ENCODE peak calls at places on chromosomes 7 and 10, in seven cellular contexts. P is heart left ventricle; B is progenitor cell of endocrine pancreas; S is neural crest cell; H is CD4-positive, alpha-beta T cell; U is brain microvascular endothelial cell; M is GM12864. Q is an unnamed sample.

GRCh38 chr10:36759111-36759805 is 366.1 kb upstream of the ANKRD30A start:
- DNase-seq in S (no peak), B (no peak), P (no peak), H (no peak), U (peak), M (no peak), Q (no peak)

GRCh38 chr10:32950457-32951109 is 7.4 kb downstream of the ITGB1 start:
- DNase-seq in M (no peak), B (no peak), P (no peak), H (no peak), S (no peak), U (no peak), Q (no peak)

GRCh38 chr7:33841658-33842057 is 63.7 kb upstream of the BMPER start:
- DNase-seq in S (no peak), H (no peak), P (no peak), M (no peak), B (no peak), U (peak), Q (no peak)

GRCh38 chr7:128705891-128706333 is 33.2 kb upstream of the CALU start:
- DNase-seq in B (no peak), M (no peak), P (no peak), H (no peak), S (no peak), U (no peak), Q (no peak)

GRCh38 chr7:353746-354325 is 63.9 kb downstream of the FOXL3 start:
- DNase-seq in P (no peak), B (no peak), S (no peak), M (no peak), H (no peak), U (no peak), Q (no peak)

GRCh38 chr10:8052344-8052969 is 2.0 kb upstream of the GATA3 start:
- DNase-seq in M (no peak), P (no peak), B (no peak), S (no peak), U (no peak), H (peak), Q (no peak)

GRCh38 chr7:92612501-92612900 is 22.3 kb upstream of the FAM133B start:
- DNase-seq in B (no peak), H (no peak), U (no peak), M (no peak), P (no peak), S (no peak), Q (no peak)

GRCh38 chr10:10830316-10831061 is 187.2 kb upstream of the CELF2 start:
- DNase-seq in U (peak), P (no peak), B (no peak), S (no peak), H (no peak), M (no peak), Q (no peak)

GRCh38 chr7:82183633-82184032 is 259.9 kb downstream of the CACNA2D1 start:
- DNase-seq in S (no peak), H (no peak), P (no peak), M (no peak), B (no peak), U (peak), Q (no peak)

GRCh38 chr7:76427635-76428034 is 2.9 kb downstream of the ZP3 start:
- DNase-seq in H (no peak), B (no peak), M (no peak), S (no peak), U (no peak), P (no peak), Q (no peak)

GRCh38 chr7:43119371-43120069 is 7.1 kb downstream of the HECW1 start:
- DNase-seq in B (no peak), P (no peak), U (peak), M (no peak), S (no peak), H (no peak), Q (no peak)

GRCh38 chr10:73956476-73957338 is 41.2 kb upstream of the VCL start:
- DNase-seq in S (no peak), H (peak), B (no peak), M (no peak), U (peak), P (peak), Q (peak)

GRCh38 chr7:27633062-27633461 is 29.6 kb downstream of the HIBADH start:
- DNase-seq in B (no peak), P (no peak), M (no peak), H (no peak), S (no peak), U (no peak), Q (no peak)

GRCh38 chr7:123979876-123980275 is 53.0 kb downstream of the TMEM229A start:
- DNase-seq in S (no peak), U (peak), B (no peak), M (no peak), H (no peak), P (no peak), Q (no peak)

GRCh38 chr7:151661556-151661955 is 141.9 kb upstream of the RHEB start:
- DNase-seq in B (no peak), M (no peak), S (no peak), P (no peak), U (no peak), H (no peak), Q (no peak)

GRCh38 chr10:29648114-29648982 is 13.6 kb upstream of the SVIL start:
- DNase-seq in H (no peak), B (no peak), M (no peak), U (peak), P (peak), S (no peak), Q (no peak)

GRCh38 chr10:132448248-132448731 is 51.3 kb downstream of the PWWP2B start:
- DNase-seq in S (no peak), H (no peak), M (no peak), P (peak), U (no peak), B (no peak), Q (peak)

GRCh38 chr7:36794689-36795088 is 70.4 kb upstream of the AOAH start:
- DNase-seq in H (no peak), M (no peak), P (no peak), B (no peak), S (no peak), U (no peak), Q (no peak)

GRCh38 chr10:119445311-119445934 is 97.1 kb downstream of the RGS10 start:
- DNase-seq in S (peak), P (peak), U (peak), M (peak), H (peak), B (peak), Q (peak)

DNA sequence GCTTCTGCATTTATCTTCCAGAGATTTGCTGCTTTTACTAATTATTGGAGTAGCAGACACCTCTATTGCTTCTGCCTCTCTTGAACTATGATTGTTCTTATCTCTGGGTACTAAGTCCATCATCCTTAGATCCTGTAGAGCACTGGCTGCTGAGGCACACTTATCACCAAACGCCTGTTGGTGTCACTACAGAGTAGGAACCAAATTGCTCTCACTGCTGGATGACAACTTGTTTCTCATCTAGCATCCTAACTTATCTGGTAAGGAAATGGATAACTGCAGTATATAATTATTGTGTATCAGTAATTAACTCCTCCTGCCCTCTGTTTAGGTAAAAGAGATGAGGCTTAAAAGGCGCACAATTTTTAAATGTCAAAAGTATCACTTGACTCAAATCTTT is 1059.4 kb downstream of the NRG3 start:
- DNase-seq in H (no peak), B (no peak), S (no peak), U (no peak), P (no peak), M (no peak), Q (no peak)
- TF ChIP-seq CTCF in H (no peak), B (peak), S (peak), U (no peak), P (no peak), M (no peak), Q (peak)

GRCh38 chr10:5663692-5664427 is 2.5 kb downstream of the ASB13 start:
- DNase-seq in U (no peak), P (no peak), B (no peak), H (no peak), M (no peak), S (no peak), Q (no peak)
- TF ChIP-seq CTCF in U (no peak), P (no peak), B (no peak), H (no peak), M (no peak), S (no peak), Q (no peak)

DNA sequence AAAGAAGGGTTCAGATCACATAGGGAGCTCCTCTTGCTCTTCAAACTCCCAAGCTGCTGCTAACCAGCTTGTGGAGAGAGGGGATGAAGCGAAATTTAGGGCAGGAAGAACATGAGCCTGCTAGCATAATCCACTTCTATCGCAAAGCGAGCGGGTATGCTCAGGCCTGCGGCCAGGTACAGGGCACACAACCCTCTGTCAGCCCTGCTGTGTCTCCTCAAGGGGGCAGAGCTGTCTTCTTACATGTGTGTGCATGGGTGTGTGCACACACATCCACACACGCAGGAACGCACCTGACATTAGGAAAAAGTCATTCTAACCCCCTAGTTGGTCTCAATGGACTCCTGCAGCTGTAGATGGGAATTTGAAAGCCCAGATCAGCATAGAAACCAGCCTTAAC is 80.2 kb downstream of the PPP1R3C start:
- DNase-seq in B (no peak), P (peak), S (no peak), M (no peak), H (no peak), U (no peak), Q (no peak)
- TF ChIP-seq CTCF in B (peak), P (peak), S (no peak), M (peak), H (no peak), U (peak), Q (peak)

GRCh38 chr10:114548662-114549061 is 109.4 kb downstream of the ABLIM1 start:
- DNase-seq in U (peak), P (no peak), M (no peak), H (no peak), B (no peak), S (peak), Q (no peak)
- TF ChIP-seq CTCF in U (peak), P (peak), M (peak), H (peak), B (peak), S (peak), Q (peak)

DNA sequence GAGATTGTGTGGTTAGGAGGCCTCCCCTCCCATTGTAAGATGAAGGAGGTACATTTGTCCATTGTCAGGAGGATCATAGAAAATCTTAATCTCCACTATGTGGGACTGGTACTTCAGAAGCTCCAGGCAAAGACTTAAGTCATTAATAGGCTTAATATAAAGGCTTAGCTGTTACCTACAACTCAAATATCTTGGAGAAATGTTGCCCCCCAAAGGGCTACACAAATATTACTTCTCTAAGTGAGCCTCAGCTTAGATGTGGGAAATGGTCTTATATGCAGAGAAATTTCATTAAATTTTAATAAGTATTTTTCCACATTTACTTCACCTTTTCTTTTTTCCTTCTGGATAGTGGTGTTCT is 27.2 kb downstream of the TAS2R41 start:
- DNase-seq in P (no peak), U (no peak), H (no peak), S (no peak), B (no peak), M (no peak), Q (no peak)
- TF ChIP-seq CTCF in P (no peak), U (no peak), H (no peak), S (no peak), B (no peak), M (no peak), Q (no peak)

GRCh38 chr7:31476073-31476745 is 37.7 kb upstream of the ITPRID1 start:
- DNase-seq in S (no peak), M (no peak), B (no peak), H (no peak), U (no peak), P (no peak), Q (no peak)
- TF ChIP-seq CTCF in S (no peak), M (no peak), B (no peak), H (no peak), U (peak), P (no peak), Q (no peak)